ENCODE peak calls at places on chromosome 22, in four cellular contexts. Z, N, B and T are unnamed samples.
A peak's percentile ranks its signal among the peaks of the same experiment; 100 is the strongest.

GRCh38 chr22:49623715-49624114 is 204.0 kb downstream of the BRD1 start:
- DNase-seq in N (no peak), B (no peak), Z (no peak), T (no peak)

GRCh38 chr22:50139843-50140415 is 30.6 kb upstream of the PANX2 start:
- DNase-seq in N (no peak), Z (peak; percentile 55), B (no peak), T (no peak)

GRCh38 chr22:50329236-50329635 is 2.4 kb upstream of the DENND6B start:
- DNase-seq in Z (no peak), B (no peak), N (no peak), T (peak; percentile 65)

GRCh38 chr22:17307566-17307965 is 61.7 kb upstream of the CECR2 start:
- DNase-seq in Z (no peak), N (no peak), B (no peak), T (no peak)

GRCh38 chr22:28017558-28017820 is 98.4 kb upstream of the PITPNB start:
- DNase-seq in N (peak; percentile 42), B (no peak), Z (no peak), T (no peak)

GRCh38 chr22:39577361-39577760 is 6.8 kb downstream of the CACNA1I start:
- DNase-seq in Z (no peak), N (no peak), B (no peak), T (no peak)

GRCh38 chr22:20418211-20418788 is 19.3 kb downstream of the SCARF2 start:
- DNase-seq in N (peak; percentile 78), Z (peak; percentile 90), B (peak; percentile 75), T (peak; percentile 80)

GRCh38 chr22:30483169-30483568 is 11.4 kb upstream of the SEC14L3 start:
- DNase-seq in Z (no peak), N (no peak), B (no peak), T (no peak)

GRCh38 chr22:43837666-43838065 is 24.6 kb downstream of the SULT4A1 start:
- DNase-seq in Z (no peak), B (no peak), N (no peak), T (no peak)

GRCh38 chr22:50696799-50697561 is 24.4 kb downstream of the SHANK3 start:
- DNase-seq in Z (peak; percentile 69), N (no peak), B (no peak), T (no peak)

GRCh38 chr22:26674211-26675190 is 17.1 kb downstream of the MIAT start:
- DNase-seq in Z (no peak), B (no peak), N (no peak), T (no peak)

GRCh38 chr22:26972281-26972680 is 314.9 kb downstream of the MIAT start:
- DNase-seq in Z (no peak), N (no peak), B (no peak), T (no peak)

GRCh38 chr22:37121887-37122591 is 12.5 kb upstream of the TMPRSS6 start:
- DNase-seq in Z (peak; percentile 39), B (no peak), N (no peak), T (peak; percentile 37)

GRCh38 chr22:21816787-21817496 is 50.5 kb downstream of the MAPK1 start:
- DNase-seq in B (peak; percentile 84), Z (peak; percentile 36), N (no peak), T (peak; percentile 95)

GRCh38 chr22:31271485-31271884 is 20.8 kb downstream of the PIK3IP1 start:
- DNase-seq in Z (peak; percentile 49), B (no peak), N (no peak), T (no peak)

GRCh38 chr22:39746600-39747262 is 146.8 kb downstream of the ENTHD1 start:
- DNase-seq in N (no peak), B (no peak), Z (no peak), T (no peak)

GRCh38 chr22:36364255-36365019 is 23.3 kb downstream of the MYH9 start:
- DNase-seq in N (no peak), Z (no peak), B (no peak), T (no peak)

GRCh38 chr22:35064664-35065063 is 1.3 kb upstream of the ISX start:
- DNase-seq in B (no peak), N (no peak), Z (peak; percentile 86), T (no peak)

GRCh38 chr22:22730655-22731373 is 86.4 kb downstream of the GGTLC2 start:
- DNase-seq in B (no peak), Z (no peak), N (no peak), T (no peak)

GRCh38 chr22:44538071-44538470 is 40.0 kb upstream of the RTL6 start:
- DNase-seq in B (no peak), N (no peak), Z (peak; percentile 64), T (peak; percentile 43)